ENCODE peak calls at places on chromosomes 5 and 9, in six cellular contexts. One of them, this sample, is unnamed.

GRCh38 chr9:18238752-18239151 is 235.2 kb upstream of the ADAMTSL1 start:
- DNase-seq in stomach: no peak
- DNase-seq in IMR-90: peak
- DNase-seq in fibroblast of pulmonary artery: peak
- DNase-seq in HFF-Myc: no peak
- DNase-seq in CD4-positive, CD25-positive, alpha-beta regulatory T cell: no peak
- DNase-seq in this sample: peak

GRCh38 chr5:150401076-150401375 is 11.7 kb downstream of the CD74 start:
- DNase-seq in stomach: no peak
- DNase-seq in IMR-90: no peak
- DNase-seq in fibroblast of pulmonary artery: no peak
- DNase-seq in HFF-Myc: no peak
- DNase-seq in CD4-positive, CD25-positive, alpha-beta regulatory T cell: no peak
- DNase-seq in this sample: no peak

GRCh38 chr9:120783611-120784047 is 9.6 kb downstream of the FBXW2 start:
- DNase-seq in stomach: no peak
- DNase-seq in IMR-90: peak
- DNase-seq in fibroblast of pulmonary artery: peak
- DNase-seq in HFF-Myc: no peak
- DNase-seq in CD4-positive, CD25-positive, alpha-beta regulatory T cell: no peak
- DNase-seq in this sample: no peak

GRCh38 chr9:95570646-95571045 is 53.9 kb upstream of the PTCH1 start:
- DNase-seq in stomach: no peak
- DNase-seq in IMR-90: no peak
- DNase-seq in fibroblast of pulmonary artery: no peak
- DNase-seq in HFF-Myc: no peak
- DNase-seq in CD4-positive, CD25-positive, alpha-beta regulatory T cell: no peak
- DNase-seq in this sample: peak

GRCh38 chr5:45113726-45114125 is 305.0 kb downstream of the MRPS30 start:
- DNase-seq in stomach: no peak
- DNase-seq in IMR-90: no peak
- DNase-seq in fibroblast of pulmonary artery: no peak
- DNase-seq in HFF-Myc: no peak
- DNase-seq in CD4-positive, CD25-positive, alpha-beta regulatory T cell: no peak
- DNase-seq in this sample: no peak

GRCh38 chr5:126961702-126962101 is 68.7 kb downstream of the MARCHF3 start:
- DNase-seq in stomach: no peak
- DNase-seq in IMR-90: peak
- DNase-seq in fibroblast of pulmonary artery: peak
- DNase-seq in HFF-Myc: no peak
- DNase-seq in CD4-positive, CD25-positive, alpha-beta regulatory T cell: no peak
- DNase-seq in this sample: peak

GRCh38 chr5:94667937-94668336 is 49.5 kb downstream of the SLF1 start:
- DNase-seq in stomach: no peak
- DNase-seq in IMR-90: no peak
- DNase-seq in fibroblast of pulmonary artery: no peak
- DNase-seq in HFF-Myc: no peak
- DNase-seq in CD4-positive, CD25-positive, alpha-beta regulatory T cell: no peak
- DNase-seq in this sample: no peak

GRCh38 chr5:95238560-95239325 is 46.2 kb downstream of the MCTP1 start:
- DNase-seq in stomach: no peak
- DNase-seq in IMR-90: peak
- DNase-seq in fibroblast of pulmonary artery: peak
- DNase-seq in HFF-Myc: no peak
- DNase-seq in CD4-positive, CD25-positive, alpha-beta regulatory T cell: no peak
- DNase-seq in this sample: peak

GRCh38 chr9:2494571-2494970 is 127.0 kb upstream of the VLDLR start:
- DNase-seq in stomach: no peak
- DNase-seq in IMR-90: peak
- DNase-seq in fibroblast of pulmonary artery: peak
- DNase-seq in HFF-Myc: no peak
- DNase-seq in CD4-positive, CD25-positive, alpha-beta regulatory T cell: no peak
- DNase-seq in this sample: no peak

GRCh38 chr9:126306071-126306647 is 20.5 kb upstream of the MVB12B start:
- DNase-seq in stomach: no peak
- DNase-seq in IMR-90: no peak
- DNase-seq in fibroblast of pulmonary artery: no peak
- DNase-seq in HFF-Myc: no peak
- DNase-seq in CD4-positive, CD25-positive, alpha-beta regulatory T cell: no peak
- DNase-seq in this sample: no peak

GRCh38 chr9:27261517-27262211 is 35.3 kb downstream of the EQTN start:
- DNase-seq in stomach: no peak
- DNase-seq in IMR-90: peak
- DNase-seq in fibroblast of pulmonary artery: no peak
- DNase-seq in HFF-Myc: no peak
- DNase-seq in CD4-positive, CD25-positive, alpha-beta regulatory T cell: no peak
- DNase-seq in this sample: no peak

GRCh38 chr5:137629646-137630045 is 106.2 kb downstream of the KLHL3 start:
- DNase-seq in stomach: no peak
- DNase-seq in IMR-90: peak
- DNase-seq in fibroblast of pulmonary artery: peak
- DNase-seq in HFF-Myc: no peak
- DNase-seq in CD4-positive, CD25-positive, alpha-beta regulatory T cell: no peak
- DNase-seq in this sample: peak

GRCh38 chr5:174505621-174506020 is 218.8 kb upstream of the MSX2 start:
- DNase-seq in stomach: no peak
- DNase-seq in IMR-90: peak
- DNase-seq in fibroblast of pulmonary artery: peak
- DNase-seq in HFF-Myc: peak
- DNase-seq in CD4-positive, CD25-positive, alpha-beta regulatory T cell: no peak
- DNase-seq in this sample: no peak

GRCh38 chr5:107218457-107219193 is 452.1 kb downstream of the EFNA5 start:
- DNase-seq in stomach: no peak
- DNase-seq in IMR-90: peak
- DNase-seq in fibroblast of pulmonary artery: peak
- DNase-seq in HFF-Myc: no peak
- DNase-seq in CD4-positive, CD25-positive, alpha-beta regulatory T cell: no peak
- DNase-seq in this sample: peak

GRCh38 chr5:150731669-150732068 is 27.1 kb downstream of the DCTN4 start:
- DNase-seq in stomach: no peak
- DNase-seq in IMR-90: no peak
- DNase-seq in fibroblast of pulmonary artery: no peak
- DNase-seq in HFF-Myc: no peak
- DNase-seq in CD4-positive, CD25-positive, alpha-beta regulatory T cell: no peak
- DNase-seq in this sample: no peak

GRCh38 chr5:135221187-135221473 is 177.9 kb downstream of the MACROH2A1 start:
- DNase-seq in stomach: peak
- DNase-seq in IMR-90: no peak
- DNase-seq in fibroblast of pulmonary artery: no peak
- DNase-seq in HFF-Myc: no peak
- DNase-seq in CD4-positive, CD25-positive, alpha-beta regulatory T cell: no peak
- DNase-seq in this sample: no peak

GRCh38 chr9:125650271-125650737 is 56.7 kb downstream of the MAPKAP1 start:
- DNase-seq in stomach: no peak
- DNase-seq in IMR-90: peak
- DNase-seq in fibroblast of pulmonary artery: peak
- DNase-seq in HFF-Myc: no peak
- DNase-seq in CD4-positive, CD25-positive, alpha-beta regulatory T cell: no peak
- DNase-seq in this sample: peak

GRCh38 chr5:14172149-14172795 is 29.1 kb downstream of the TRIO start:
- DNase-seq in stomach: no peak
- DNase-seq in IMR-90: no peak
- DNase-seq in fibroblast of pulmonary artery: no peak
- DNase-seq in HFF-Myc: no peak
- DNase-seq in CD4-positive, CD25-positive, alpha-beta regulatory T cell: no peak
- DNase-seq in this sample: no peak

GRCh38 chr5:161545701-161546462 is 643 bp downstream of the GABRB2 start:
- DNase-seq in stomach: no peak
- DNase-seq in IMR-90: no peak
- DNase-seq in fibroblast of pulmonary artery: no peak
- DNase-seq in HFF-Myc: no peak
- DNase-seq in CD4-positive, CD25-positive, alpha-beta regulatory T cell: no peak
- DNase-seq in this sample: no peak
- H3K4me3 ChIP-seq in stomach: peak
- H3K4me3 ChIP-seq in IMR-90: no peak
- H3K4me3 ChIP-seq in fibroblast of pulmonary artery: no peak
- H3K4me3 ChIP-seq in HFF-Myc: no peak
- H3K4me3 ChIP-seq in CD4-positive, CD25-positive, alpha-beta regulatory T cell: peak
- H3K4me3 ChIP-seq in this sample: no peak

GRCh38 chr5:115600771-115601170 is 1.5 kb downstream of the TICAM2 start:
- DNase-seq in stomach: no peak
- DNase-seq in IMR-90: peak
- DNase-seq in fibroblast of pulmonary artery: no peak
- DNase-seq in HFF-Myc: no peak
- DNase-seq in CD4-positive, CD25-positive, alpha-beta regulatory T cell: no peak
- DNase-seq in this sample: no peak
- H3K4me3 ChIP-seq in stomach: peak
- H3K4me3 ChIP-seq in IMR-90: peak
- H3K4me3 ChIP-seq in fibroblast of pulmonary artery: peak
- H3K4me3 ChIP-seq in HFF-Myc: no peak
- H3K4me3 ChIP-seq in CD4-positive, CD25-positive, alpha-beta regulatory T cell: peak
- H3K4me3 ChIP-seq in this sample: no peak

GRCh38 chr5:138661991-138662434 is 86.8 kb upstream of the HSPA9 start:
- DNase-seq in stomach: no peak
- DNase-seq in IMR-90: no peak
- DNase-seq in fibroblast of pulmonary artery: no peak
- DNase-seq in HFF-Myc: no peak
- DNase-seq in CD4-positive, CD25-positive, alpha-beta regulatory T cell: no peak
- DNase-seq in this sample: no peak

GRCh38 chr5:138662599-138662998 is 87.4 kb upstream of the HSPA9 start:
- DNase-seq in stomach: no peak
- DNase-seq in IMR-90: no peak
- DNase-seq in fibroblast of pulmonary artery: no peak
- DNase-seq in HFF-Myc: no peak
- DNase-seq in CD4-positive, CD25-positive, alpha-beta regulatory T cell: no peak
- DNase-seq in this sample: no peak

GRCh38 chr5:138660051-138660572 is 84.9 kb upstream of the HSPA9 start:
- DNase-seq in stomach: no peak
- DNase-seq in IMR-90: no peak
- DNase-seq in fibroblast of pulmonary artery: no peak
- DNase-seq in HFF-Myc: no peak
- DNase-seq in CD4-positive, CD25-positive, alpha-beta regulatory T cell: no peak
- DNase-seq in this sample: no peak

GRCh38 chr5:138663009-138663408 is 87.8 kb upstream of the HSPA9 start:
- DNase-seq in stomach: no peak
- DNase-seq in IMR-90: no peak
- DNase-seq in fibroblast of pulmonary artery: no peak
- DNase-seq in HFF-Myc: no peak
- DNase-seq in CD4-positive, CD25-positive, alpha-beta regulatory T cell: no peak
- DNase-seq in this sample: no peak

GRCh38 chr5:138661342-138661975 is 86.3 kb upstream of the HSPA9 start:
- DNase-seq in stomach: no peak
- DNase-seq in IMR-90: no peak
- DNase-seq in fibroblast of pulmonary artery: no peak
- DNase-seq in HFF-Myc: no peak
- DNase-seq in CD4-positive, CD25-positive, alpha-beta regulatory T cell: no peak
- DNase-seq in this sample: no peak
- H3K4me3 ChIP-seq in stomach: no peak
- H3K4me3 ChIP-seq in IMR-90: no peak
- H3K4me3 ChIP-seq in fibroblast of pulmonary artery: no peak
- H3K4me3 ChIP-seq in HFF-Myc: no peak
- H3K4me3 ChIP-seq in CD4-positive, CD25-positive, alpha-beta regulatory T cell: no peak
- H3K4me3 ChIP-seq in this sample: no peak

DNA sequence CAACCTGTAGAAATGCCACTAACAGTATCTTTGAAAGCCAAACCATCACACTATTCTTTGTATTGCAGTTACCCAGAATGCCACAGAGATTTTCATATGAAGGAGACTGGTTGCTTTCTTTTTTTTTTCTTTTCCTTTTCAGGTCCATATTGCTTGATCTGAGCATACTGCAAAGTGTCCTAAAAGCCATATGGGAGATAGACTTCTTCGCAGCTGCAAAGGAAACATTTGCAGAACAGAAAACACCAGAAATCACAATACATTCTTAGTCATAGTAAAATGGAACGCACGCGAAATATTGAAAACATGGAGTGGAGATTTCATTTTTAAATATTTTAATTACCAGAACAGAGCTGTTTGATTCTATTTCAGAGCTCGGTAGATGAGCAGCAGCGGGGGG is 284.1 kb downstream of the NFIB start:
- DNase-seq in stomach: no peak
- DNase-seq in IMR-90: no peak
- DNase-seq in fibroblast of pulmonary artery: no peak
- DNase-seq in HFF-Myc: no peak
- DNase-seq in CD4-positive, CD25-positive, alpha-beta regulatory T cell: no peak
- DNase-seq in this sample: peak
- H3K4me3 ChIP-seq in stomach: no peak
- H3K4me3 ChIP-seq in IMR-90: peak
- H3K4me3 ChIP-seq in fibroblast of pulmonary artery: peak
- H3K4me3 ChIP-seq in HFF-Myc: peak
- H3K4me3 ChIP-seq in CD4-positive, CD25-positive, alpha-beta regulatory T cell: no peak
- H3K4me3 ChIP-seq in this sample: peak